ENCODE peak calls at places on chromosomes 7 and 10, in nine cellular contexts. One of them, this sample, is unnamed.

GRCh38 chr7:150829426-150829825 is 22.9 kb upstream of the AOC1 start:
- DNase-seq in transverse colon: no peak
- DNase-seq in endothelial cell of umbilical vein: no peak
- DNase-seq in esophagus muscularis mucosa: no peak
- DNase-seq in SK-N-SH: no peak
- DNase-seq in K562: no peak
- DNase-seq in GM23338: no peak
- DNase-seq in HL-60: no peak
- DNase-seq in HepG2: no peak
- DNase-seq in this sample: no peak

GRCh38 chr10:68625316-68625921 is 65.3 kb downstream of the TET1 start:
- DNase-seq in SK-N-SH: no peak
- DNase-seq in HepG2: no peak
- DNase-seq in GM23338: no peak
- DNase-seq in endothelial cell of umbilical vein: no peak
- DNase-seq in K562: no peak
- DNase-seq in esophagus muscularis mucosa: no peak
- DNase-seq in HL-60: no peak
- DNase-seq in transverse colon: no peak
- DNase-seq in this sample: no peak

GRCh38 chr7:9391221-9391620 is 957.8 kb downstream of the NXPH1 start:
- DNase-seq in HepG2: no peak
- DNase-seq in SK-N-SH: no peak
- DNase-seq in GM23338: no peak
- DNase-seq in HL-60: no peak
- DNase-seq in K562: no peak
- DNase-seq in transverse colon: no peak
- DNase-seq in endothelial cell of umbilical vein: no peak
- DNase-seq in esophagus muscularis mucosa: no peak
- DNase-seq in this sample: no peak

GRCh38 chr10:126252884-126253612 is 135.2 kb downstream of the ADAM12 start:
- DNase-seq in K562: no peak
- DNase-seq in endothelial cell of umbilical vein: peak
- DNase-seq in esophagus muscularis mucosa: no peak
- DNase-seq in SK-N-SH: no peak
- DNase-seq in GM23338: no peak
- DNase-seq in transverse colon: no peak
- DNase-seq in HL-60: no peak
- DNase-seq in HepG2: no peak
- DNase-seq in this sample: no peak

GRCh38 chr7:129338450-129338849 is 95.8 kb upstream of the STRIP2 start:
- DNase-seq in K562: no peak
- DNase-seq in SK-N-SH: no peak
- DNase-seq in endothelial cell of umbilical vein: no peak
- DNase-seq in HL-60: no peak
- DNase-seq in transverse colon: no peak
- DNase-seq in GM23338: no peak
- DNase-seq in esophagus muscularis mucosa: no peak
- DNase-seq in HepG2: no peak
- DNase-seq in this sample: no peak

GRCh38 chr7:157271991-157272324 is 64.8 kb upstream of the DNAJB6 start:
- DNase-seq in HL-60: no peak
- DNase-seq in transverse colon: peak
- DNase-seq in esophagus muscularis mucosa: no peak
- DNase-seq in K562: peak
- DNase-seq in HepG2: peak
- DNase-seq in SK-N-SH: no peak
- DNase-seq in endothelial cell of umbilical vein: peak
- DNase-seq in GM23338: no peak
- DNase-seq in this sample: peak

GRCh38 chr7:46153951-46154787 is 233.1 kb upstream of the IGFBP3 start:
- DNase-seq in endothelial cell of umbilical vein: no peak
- DNase-seq in HepG2: peak
- DNase-seq in esophagus muscularis mucosa: no peak
- DNase-seq in transverse colon: no peak
- DNase-seq in HL-60: no peak
- DNase-seq in K562: no peak
- DNase-seq in GM23338: peak
- DNase-seq in SK-N-SH: no peak
- DNase-seq in this sample: no peak

GRCh38 chr7:50853311-50853710 is 70.6 kb upstream of the GRB10 start:
- DNase-seq in esophagus muscularis mucosa: no peak
- DNase-seq in HepG2: no peak
- DNase-seq in GM23338: no peak
- DNase-seq in HL-60: no peak
- DNase-seq in K562: no peak
- DNase-seq in endothelial cell of umbilical vein: no peak
- DNase-seq in transverse colon: no peak
- DNase-seq in SK-N-SH: no peak
- DNase-seq in this sample: no peak

GRCh38 chr10:96556003-96556402 is 30.8 kb downstream of the TM9SF3 start:
- DNase-seq in K562: no peak
- DNase-seq in GM23338: peak
- DNase-seq in HL-60: no peak
- DNase-seq in endothelial cell of umbilical vein: peak
- DNase-seq in SK-N-SH: peak
- DNase-seq in esophagus muscularis mucosa: no peak
- DNase-seq in HepG2: peak
- DNase-seq in transverse colon: no peak
- DNase-seq in this sample: no peak

GRCh38 chr10:351770-352318 is 216.6 kb downstream of the ZMYND11 start:
- DNase-seq in HL-60: no peak
- DNase-seq in endothelial cell of umbilical vein: no peak
- DNase-seq in GM23338: no peak
- DNase-seq in esophagus muscularis mucosa: no peak
- DNase-seq in K562: no peak
- DNase-seq in SK-N-SH: no peak
- DNase-seq in transverse colon: no peak
- DNase-seq in HepG2: no peak
- DNase-seq in this sample: peak

GRCh38 chr10:78045237-78045636 is 11.6 kb downstream of the RPS24 start:
- DNase-seq in HepG2: no peak
- DNase-seq in SK-N-SH: no peak
- DNase-seq in GM23338: peak
- DNase-seq in K562: no peak
- DNase-seq in esophagus muscularis mucosa: no peak
- DNase-seq in endothelial cell of umbilical vein: no peak
- DNase-seq in HL-60: no peak
- DNase-seq in transverse colon: no peak
- DNase-seq in this sample: no peak

GRCh38 chr7:27134392-27134791 is 3.8 kb upstream of the HOXA4 start:
- DNase-seq in endothelial cell of umbilical vein: peak
- DNase-seq in HepG2: peak
- DNase-seq in K562: no peak
- DNase-seq in transverse colon: peak
- DNase-seq in GM23338: no peak
- DNase-seq in esophagus muscularis mucosa: no peak
- DNase-seq in SK-N-SH: no peak
- DNase-seq in HL-60: no peak
- DNase-seq in this sample: no peak

GRCh38 chr10:89633484-89633883 is 11.6 kb downstream of the PANK1 start:
- DNase-seq in SK-N-SH: no peak
- DNase-seq in GM23338: no peak
- DNase-seq in HL-60: no peak
- DNase-seq in HepG2: peak
- DNase-seq in endothelial cell of umbilical vein: no peak
- DNase-seq in esophagus muscularis mucosa: no peak
- DNase-seq in transverse colon: no peak
- DNase-seq in K562: no peak
- DNase-seq in this sample: no peak

GRCh38 chr7:66952343-66953043 is 31.5 kb downstream of the TMEM248 start:
- DNase-seq in transverse colon: peak
- DNase-seq in endothelial cell of umbilical vein: peak
- DNase-seq in K562: no peak
- DNase-seq in SK-N-SH: no peak
- DNase-seq in GM23338: no peak
- DNase-seq in HL-60: no peak
- DNase-seq in HepG2: peak
- DNase-seq in esophagus muscularis mucosa: no peak
- DNase-seq in this sample: peak

GRCh38 chr10:133292919-133293809 is 15.5 kb downstream of the TUBGCP2 start:
- DNase-seq in GM23338: no peak
- DNase-seq in transverse colon: no peak
- DNase-seq in esophagus muscularis mucosa: no peak
- DNase-seq in HL-60: no peak
- DNase-seq in endothelial cell of umbilical vein: peak
- DNase-seq in SK-N-SH: peak
- DNase-seq in HepG2: no peak
- DNase-seq in K562: no peak
- DNase-seq in this sample: peak

GRCh38 chr7:2399848-2400587 is 3.4 kb upstream of the CHST12 start:
- DNase-seq in K562: peak
- DNase-seq in GM23338: no peak
- DNase-seq in HL-60: peak
- DNase-seq in esophagus muscularis mucosa: no peak
- DNase-seq in transverse colon: peak
- DNase-seq in SK-N-SH: peak
- DNase-seq in HepG2: peak
- DNase-seq in endothelial cell of umbilical vein: peak
- DNase-seq in this sample: no peak

GRCh38 chr10:111789821-111790220 is 393.7 kb downstream of the GPAM start:
- DNase-seq in endothelial cell of umbilical vein: no peak
- DNase-seq in transverse colon: no peak
- DNase-seq in esophagus muscularis mucosa: no peak
- DNase-seq in HL-60: no peak
- DNase-seq in K562: no peak
- DNase-seq in HepG2: no peak
- DNase-seq in SK-N-SH: no peak
- DNase-seq in GM23338: no peak
- DNase-seq in this sample: no peak

GRCh38 chr10:128047991-128048826 is 78.0 kb downstream of the MKI67 start:
- DNase-seq in transverse colon: peak
- DNase-seq in GM23338: no peak
- DNase-seq in SK-N-SH: no peak
- DNase-seq in esophagus muscularis mucosa: no peak
- DNase-seq in HepG2: peak
- DNase-seq in endothelial cell of umbilical vein: peak
- DNase-seq in K562: no peak
- DNase-seq in HL-60: peak
- DNase-seq in this sample: peak

GRCh38 chr7:50970092-50970491 is 187.4 kb upstream of the GRB10 start:
- DNase-seq in endothelial cell of umbilical vein: no peak
- DNase-seq in GM23338: peak
- DNase-seq in SK-N-SH: no peak
- DNase-seq in HepG2: no peak
- DNase-seq in esophagus muscularis mucosa: peak
- DNase-seq in transverse colon: no peak
- DNase-seq in HL-60: no peak
- DNase-seq in K562: no peak
- DNase-seq in this sample: no peak

GRCh38 chr10:110395350-110396283 is 90.9 kb upstream of the SMNDC1 start:
- DNase-seq in HepG2: peak
- DNase-seq in GM23338: no peak
- DNase-seq in SK-N-SH: no peak
- DNase-seq in HL-60: no peak
- DNase-seq in endothelial cell of umbilical vein: peak
- DNase-seq in K562: peak
- DNase-seq in esophagus muscularis mucosa: no peak
- DNase-seq in transverse colon: peak
- DNase-seq in this sample: no peak

GRCh38 chr10:13660545-13660920 is 73.8 kb downstream of the PRPF18 start:
- DNase-seq in HepG2: no peak
- DNase-seq in endothelial cell of umbilical vein: no peak
- DNase-seq in transverse colon: no peak
- DNase-seq in GM23338: no peak
- DNase-seq in SK-N-SH: no peak
- DNase-seq in K562: no peak
- DNase-seq in esophagus muscularis mucosa: no peak
- DNase-seq in HL-60: no peak
- DNase-seq in this sample: no peak

GRCh38 chr10:106175760-106176377 is 988.6 kb downstream of the SORCS1 start:
- DNase-seq in endothelial cell of umbilical vein: no peak
- DNase-seq in K562: peak
- DNase-seq in esophagus muscularis mucosa: no peak
- DNase-seq in HepG2: no peak
- DNase-seq in SK-N-SH: no peak
- DNase-seq in transverse colon: no peak
- DNase-seq in HL-60: no peak
- DNase-seq in GM23338: peak
- DNase-seq in this sample: no peak
- TF ChIP-seq CTCF in endothelial cell of umbilical vein: no peak
- TF ChIP-seq CTCF in K562: no peak
- TF ChIP-seq CTCF in esophagus muscularis mucosa: peak
- TF ChIP-seq CTCF in HepG2: peak
- TF ChIP-seq CTCF in SK-N-SH: peak
- TF ChIP-seq CTCF in transverse colon: peak
- TF ChIP-seq CTCF in HL-60: no peak
- TF ChIP-seq CTCF in GM23338: peak
- TF ChIP-seq CTCF in this sample: no peak

DNA sequence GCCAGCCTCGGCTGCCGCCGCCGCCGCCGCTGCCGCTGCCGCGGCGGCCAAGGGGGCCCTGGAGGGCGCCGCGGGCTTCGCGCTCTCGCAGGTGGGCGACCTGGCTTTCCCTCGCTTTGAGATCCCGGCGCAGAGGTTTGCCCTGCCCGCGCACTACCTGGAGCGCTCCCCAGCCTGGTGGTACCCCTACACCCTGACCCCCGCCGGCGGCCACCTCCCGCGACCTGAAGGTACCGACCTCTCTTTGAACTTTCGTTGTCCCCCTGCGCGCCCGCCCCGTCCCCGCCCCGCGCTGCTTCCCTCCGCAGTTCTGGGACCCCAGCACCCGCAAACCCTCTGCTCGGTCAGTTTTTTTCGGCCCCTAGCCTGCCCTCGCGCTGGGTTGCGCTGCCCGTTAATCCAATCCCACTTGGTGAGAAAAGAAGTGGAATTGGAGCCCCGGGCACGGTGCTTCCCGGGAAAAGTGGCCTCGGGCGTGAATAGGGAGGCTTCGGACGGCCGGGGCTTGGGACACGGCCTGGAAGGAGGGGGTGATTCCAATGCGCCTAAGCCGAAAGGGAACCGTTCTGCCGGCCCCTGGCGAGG is 543 bp downstream of the HMX3 start:
- DNase-seq in HepG2: no peak
- DNase-seq in SK-N-SH: no peak
- DNase-seq in HL-60: no peak
- DNase-seq in GM23338: peak
- DNase-seq in K562: peak
- DNase-seq in endothelial cell of umbilical vein: no peak
- DNase-seq in transverse colon: no peak
- DNase-seq in esophagus muscularis mucosa: no peak
- DNase-seq in this sample: no peak
- TF ChIP-seq POLR2AphosphoS5 in HepG2: no peak
- TF ChIP-seq POLR2AphosphoS5 in SK-N-SH: no peak
- TF ChIP-seq POLR2AphosphoS5 in HL-60: no peak
- TF ChIP-seq POLR2AphosphoS5 in GM23338: no peak
- TF ChIP-seq POLR2AphosphoS5 in K562: no peak
- TF ChIP-seq POLR2AphosphoS5 in endothelial cell of umbilical vein: no peak
- TF ChIP-seq POLR2AphosphoS5 in transverse colon: no peak
- TF ChIP-seq POLR2AphosphoS5 in esophagus muscularis mucosa: no peak
- TF ChIP-seq POLR2AphosphoS5 in this sample: no peak

GRCh38 chr10:31928531-31929259 is at the start of gene ARHGAP12:
- DNase-seq in esophagus muscularis mucosa: peak
- DNase-seq in SK-N-SH: peak
- DNase-seq in HepG2: peak
- DNase-seq in K562: peak
- DNase-seq in endothelial cell of umbilical vein: peak
- DNase-seq in GM23338: peak
- DNase-seq in HL-60: peak
- DNase-seq in transverse colon: peak
- DNase-seq in this sample: peak
- H3K4me3 ChIP-seq in esophagus muscularis mucosa: peak
- H3K4me3 ChIP-seq in SK-N-SH: peak
- H3K4me3 ChIP-seq in HepG2: peak
- H3K4me3 ChIP-seq in K562: peak
- H3K4me3 ChIP-seq in endothelial cell of umbilical vein: peak
- H3K4me3 ChIP-seq in GM23338: peak
- H3K4me3 ChIP-seq in HL-60: peak
- H3K4me3 ChIP-seq in transverse colon: peak
- H3K4me3 ChIP-seq in this sample: peak

GRCh38 chr7:44463169-44463808 is 27.2 kb downstream of the NUDCD3 start:
- DNase-seq in endothelial cell of umbilical vein: no peak
- DNase-seq in HL-60: no peak
- DNase-seq in GM23338: peak
- DNase-seq in K562: peak
- DNase-seq in HepG2: no peak
- DNase-seq in esophagus muscularis mucosa: no peak
- DNase-seq in SK-N-SH: no peak
- DNase-seq in transverse colon: no peak
- DNase-seq in this sample: no peak
- TF ChIP-seq CTCF in endothelial cell of umbilical vein: peak
- TF ChIP-seq CTCF in HL-60: no peak
- TF ChIP-seq CTCF in GM23338: peak
- TF ChIP-seq CTCF in K562: peak
- TF ChIP-seq CTCF in HepG2: no peak
- TF ChIP-seq CTCF in esophagus muscularis mucosa: no peak
- TF ChIP-seq CTCF in SK-N-SH: peak
- TF ChIP-seq CTCF in transverse colon: peak
- TF ChIP-seq CTCF in this sample: no peak